ENCODE peak calls at places on chromosome X, in six cellular contexts. W, S, K, B, G and A are unnamed samples.

GRCh38 chrX:42809569-42809968 is 31.6 kb upstream of the PPP1R2C start:
- DNase-seq in W (no peak), B (no peak), S (no peak), K (no peak), G (no peak), A (no peak)

GRCh38 chrX:40521868-40522450 is 58.8 kb upstream of the ATP6AP2 start:
- DNase-seq in W (no peak), G (no peak), B (no peak), K (no peak), S (no peak), A (no peak)

GRCh38 chrX:35115205-35115604 is 172.6 kb downstream of the FAM47B start:
- DNase-seq in B (no peak), S (no peak), W (no peak), G (no peak), K (no peak), A (no peak)

GRCh38 chrX:72062890-72063289 is 68.8 kb downstream of the RTL5 start:
- DNase-seq in B (no peak), S (no peak), G (no peak), K (no peak), W (no peak), A (no peak)

GRCh38 chrX:40056420-40056819 is 41.3 kb downstream of the BCOR start:
- DNase-seq in B (no peak), W (peak), S (no peak), G (no peak), K (no peak), A (no peak)

GRCh38 chrX:120749141-120749846 is 119.4 kb upstream of the C1GALT1C1 start:
- DNase-seq in S (no peak), B (no peak), W (no peak), K (no peak), G (no peak), A (no peak)

GRCh38 chrX:72123471-72124185 is 8.1 kb downstream of the RTL5 start:
- DNase-seq in S (no peak), G (no peak), W (no peak), K (no peak), B (no peak), A (peak)

GRCh38 chrX:40061005-40061404 is 36.8 kb downstream of the BCOR start:
- DNase-seq in K (no peak), G (no peak), S (no peak), B (no peak), W (no peak), A (no peak)

GRCh38 chrX:134144231-134144630 is 92.8 kb upstream of the CCDC160 start:
- DNase-seq in K (peak), G (peak), B (peak), W (no peak), S (no peak), A (no peak)

GRCh38 chrX:55220119-55220794 is at the start of gene PAGE5:
- DNase-seq in K (peak), G (peak), S (no peak), B (no peak), W (no peak), A (no peak)

GRCh38 chrX:108165349-108166111 is 74.0 kb downstream of the ATG4A start:
- DNase-seq in B (peak), G (peak), W (no peak), S (no peak), K (peak), A (no peak)

GRCh38 chrX:152847281-152847680 is 16.4 kb downstream of the NSDHL start:
- DNase-seq in W (no peak), B (no peak), S (no peak), G (no peak), K (no peak), A (no peak)

GRCh38 chrX:42422961-42423360 is 355.0 kb downstream of the PPP1R2C start:
- DNase-seq in W (no peak), K (no peak), G (no peak), S (no peak), B (no peak), A (no peak)

GRCh38 chrX:120512627-120513026 is 43.5 kb upstream of the LAMP2 start:
- DNase-seq in B (peak), S (no peak), W (no peak), K (no peak), G (no peak), A (no peak)

GRCh38 chrX:154749856-154750255 is 1.0 kb downstream of the GAB3 start:
- DNase-seq in K (peak), B (no peak), G (no peak), S (no peak), W (no peak), A (no peak)

GRCh38 chrX:139804482-139804881 is 96.5 kb upstream of the MCF2 start:
- DNase-seq in S (no peak), W (no peak), K (no peak), G (no peak), B (no peak), A (no peak)

GRCh38 chrX:86192827-86193226 is 44.6 kb downstream of the DACH2 start:
- DNase-seq in G (no peak), W (no peak), K (no peak), B (no peak), S (no peak), A (no peak)

GRCh38 chrX:38513087-38513742 is 48.1 kb upstream of the TSPAN7 start:
- DNase-seq in K (no peak), G (no peak), B (peak), S (no peak), W (no peak), A (no peak)

GRCh38 chrX:73977542-73978169 is 326.3 kb upstream of the ZCCHC13 start:
- DNase-seq in W (peak), B (no peak), G (no peak), S (no peak), K (no peak), A (no peak)

DNA sequence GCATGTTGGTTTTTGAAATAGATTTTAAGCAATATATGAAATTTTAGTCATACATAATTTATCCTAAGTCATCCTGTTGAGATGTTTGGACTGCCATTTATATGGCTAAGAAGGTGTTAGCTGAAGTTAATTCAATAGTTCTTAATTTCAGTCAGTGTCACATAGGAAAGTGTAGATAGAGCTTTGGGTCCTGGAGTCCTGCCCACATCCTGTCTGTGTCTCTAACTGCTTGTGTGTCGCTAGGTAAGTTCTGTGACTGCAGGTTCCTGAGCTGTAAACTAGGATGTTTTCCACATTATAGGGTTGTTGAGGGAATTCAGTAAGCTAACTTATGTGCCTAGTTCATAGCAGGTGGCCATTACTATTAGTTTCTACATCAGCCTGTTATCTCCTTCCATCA is 20.7 kb downstream of the OFD1 start:
- DNase-seq in B (no peak), G (no peak), S (no peak), W (no peak), K (no peak), A (peak)
- H3K27ac ChIP-seq in B (no peak), G (no peak), S (no peak), W (peak), K (no peak), A (peak)

GRCh38 chrX:45621356-45622041 is 420.8 kb upstream of the DIPK2B start:
- DNase-seq in W (no peak), B (no peak), K (no peak), G (no peak), S (no peak), A (no peak)

GRCh38 chrX:45619290-45619689 is 418.6 kb upstream of the DIPK2B start:
- DNase-seq in G (no peak), B (no peak), S (no peak), K (no peak), W (no peak), A (no peak)

GRCh38 chrX:45623266-45623665 is 422.6 kb upstream of the DIPK2B start:
- DNase-seq in W (no peak), G (no peak), B (no peak), K (no peak), S (no peak), A (no peak)

GRCh38 chrX:45622042-45622423 is 421.4 kb upstream of the DIPK2B start:
- DNase-seq in B (no peak), S (no peak), G (no peak), K (no peak), W (no peak), A (no peak)

DNA sequence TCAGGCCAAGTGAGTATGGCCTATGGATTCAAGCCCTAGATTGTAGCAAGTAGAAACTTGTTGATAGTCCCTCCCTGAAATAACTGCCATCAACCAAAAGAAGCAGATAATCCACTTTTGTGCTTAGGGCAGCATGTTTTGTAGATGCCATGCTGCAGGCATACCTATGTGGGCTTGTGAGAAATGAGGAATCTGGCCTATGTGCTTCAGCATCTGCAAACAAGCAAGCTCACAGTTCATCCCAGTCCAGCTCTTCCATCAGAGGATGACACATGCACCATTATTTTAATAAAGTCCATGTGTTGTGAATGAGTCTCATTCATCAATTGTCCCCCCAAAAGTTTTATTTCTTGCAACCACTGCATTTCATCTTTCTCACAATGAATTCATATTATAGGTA is 421.9 kb upstream of the DIPK2B start:
- DNase-seq in B (no peak), W (no peak), K (no peak), G (no peak), S (no peak), A (no peak)
- TF ChIP-seq GABPA in B (no peak), W (no peak), K (no peak), G (no peak), S (no peak), A (no peak)

DNA sequence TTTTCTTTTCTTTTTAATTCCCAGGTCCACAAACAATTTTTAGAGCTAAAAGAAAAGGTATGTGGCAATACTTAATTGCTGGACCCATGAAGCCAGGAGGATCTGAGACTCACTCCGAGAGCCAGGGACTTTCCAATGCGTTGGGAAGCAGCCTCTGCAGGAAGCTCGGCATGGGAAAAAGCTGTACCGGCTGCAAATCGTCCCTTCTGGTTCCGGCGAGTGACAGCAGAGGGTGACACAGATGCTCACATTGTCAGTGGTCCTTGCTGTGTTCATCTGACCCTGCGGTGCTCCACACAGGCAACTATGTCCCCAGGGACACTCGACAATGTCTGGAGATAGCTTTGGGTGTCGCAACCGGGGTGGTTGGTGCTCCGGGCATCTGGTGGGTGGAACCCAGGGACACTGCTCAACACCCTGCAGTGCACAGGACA is 164.0 kb downstream of the PRKX start:
- DNase-seq in W (no peak), B (no peak), K (no peak), S (no peak), G (peak), A (no peak)
- H3K27ac ChIP-seq in W (no peak), B (no peak), K (no peak), S (no peak), G (no peak), A (no peak)

GRCh38 chrX:112687189-112687691 is 7.5 kb upstream of the LHFPL1 start:
- DNase-seq in K (no peak), W (no peak), B (no peak), S (no peak), G (no peak), A (no peak)
- TF ChIP-seq GABPA in K (no peak), W (no peak), B (no peak), S (no peak), G (no peak), A (no peak)

DNA sequence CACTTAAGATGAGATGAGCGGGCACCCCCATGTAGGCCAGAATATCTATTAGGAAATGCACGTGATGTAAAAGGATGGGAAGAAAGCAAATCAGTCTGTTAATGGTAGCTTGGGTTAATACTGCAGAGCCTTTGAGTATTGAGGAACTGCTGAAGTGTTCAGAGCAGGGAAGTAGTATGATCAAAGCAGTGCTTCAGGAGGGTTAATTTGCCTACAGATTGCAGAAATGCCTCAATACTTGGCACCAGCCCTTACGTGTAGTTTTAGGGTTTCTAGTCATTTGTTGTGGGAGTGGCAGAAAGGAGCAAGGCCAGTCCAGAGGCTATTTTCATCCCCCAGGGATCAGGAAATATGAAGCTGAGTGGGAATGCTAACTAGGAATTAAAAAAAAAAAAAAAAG is 19.7 kb downstream of the ZFX start:
- DNase-seq in K (no peak), B (no peak), G (no peak), S (no peak), W (peak), A (no peak)
- H3K27ac ChIP-seq in K (peak), B (no peak), G (no peak), S (no peak), W (peak), A (peak)

DNA sequence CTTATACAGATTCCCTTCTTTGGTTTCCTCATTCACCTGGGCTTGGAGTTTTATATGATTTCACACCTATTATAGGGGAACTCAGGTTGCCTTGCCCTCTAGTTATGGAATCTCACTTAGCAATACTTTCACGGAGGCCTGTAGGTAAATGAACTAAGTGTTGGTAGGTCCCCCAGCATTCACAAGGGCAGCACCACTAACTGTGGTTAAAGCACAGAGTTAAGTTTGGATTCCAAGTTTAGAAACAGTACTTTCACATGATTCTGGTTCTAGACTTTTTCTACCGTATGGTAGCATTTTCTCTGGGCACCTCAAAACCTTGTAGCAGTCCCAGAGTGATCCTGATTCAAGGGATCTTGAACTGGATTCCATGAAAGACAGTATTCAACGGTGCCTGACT is 46.4 kb downstream of the SH2D1A start:
- DNase-seq in K (no peak), G (no peak), B (no peak), W (no peak), S (no peak), A (no peak)
- TF ChIP-seq GABPA in K (no peak), G (no peak), B (no peak), W (no peak), S (no peak), A (no peak)

DNA sequence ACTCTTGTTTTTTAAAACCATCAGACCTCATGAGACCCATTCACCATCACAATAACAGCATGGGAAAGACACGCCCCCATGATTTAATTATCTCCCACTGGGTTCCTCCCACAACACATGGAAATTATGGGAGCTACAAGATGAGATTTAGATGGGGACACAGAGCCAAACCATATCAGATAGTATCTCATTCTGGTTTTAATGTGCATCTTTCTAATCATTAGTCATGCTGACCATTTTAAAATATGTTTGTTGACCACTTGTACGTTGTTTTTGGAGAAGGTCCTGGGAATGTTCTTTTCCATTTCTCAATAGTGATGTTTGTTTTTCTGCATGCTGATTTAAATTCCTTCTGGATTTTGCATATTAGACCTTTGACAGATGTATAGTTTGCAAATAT is 119.0 kb downstream of the RTL3 start:
- DNase-seq in K (no peak), S (no peak), W (no peak), G (no peak), B (no peak), A (no peak)
- H3K27ac ChIP-seq in K (no peak), S (no peak), W (no peak), G (no peak), B (no peak), A (no peak)